ENCODE peak calls at places on chromosome 5, in four cellular contexts. I is right lobe of liver, F is kidney epithelial cell, M is endothelial cell. Z is an unnamed sample.

GRCh38 chr5:130799015-130799414 is 366.0 kb downstream of the HINT1 start:
- DNase-seq in I (no peak), F (no peak), M (no peak), Z (no peak)

GRCh38 chr5:10856646-10857332 is 95.8 kb upstream of the DAP start:
- DNase-seq in I (no peak), F (peak), M (peak), Z (peak)

GRCh38 chr5:37424441-37424840 is 45.3 kb downstream of the WDR70 start:
- DNase-seq in F (no peak), I (no peak), M (no peak), Z (no peak)

GRCh38 chr5:160508780-160509361 is 87.2 kb downstream of the PTTG1 start:
- DNase-seq in F (no peak), M (peak), I (no peak), Z (peak)

GRCh38 chr5:177472460-177473441 is 683 bp downstream of the DBN1 start:
- DNase-seq in I (no peak), M (peak), F (no peak), Z (peak)

GRCh38 chr5:141413540-141414069 is 818 bp downstream of the PCDHGA10 start:
- DNase-seq in M (no peak), F (no peak), I (peak), Z (no peak)

GRCh38 chr5:16784088-16784487 is 152.0 kb downstream of the MYO10 start:
- DNase-seq in F (peak), M (no peak), I (no peak), Z (no peak)

GRCh38 chr5:148864113-148864841 is 37.9 kb downstream of the ADRB2 start:
- DNase-seq in I (no peak), F (no peak), M (no peak), Z (no peak)

GRCh38 chr5:107472620-107473064 is 198.1 kb downstream of the EFNA5 start:
- DNase-seq in I (no peak), M (no peak), F (no peak), Z (no peak)

GRCh38 chr5:110803467-110804326 is 64.9 kb downstream of the SLC25A46 start:
- DNase-seq in F (no peak), I (no peak), M (no peak), Z (no peak)

GRCh38 chr5:181243521-181244307 is at the start of gene RACK1:
- DNase-seq in I (peak), M (peak), F (peak), Z (peak)

GRCh38 chr5:168992687-168993086 is 308.3 kb downstream of the SLIT3 start:
- DNase-seq in F (no peak), M (peak), I (no peak), Z (peak)

GRCh38 chr5:93289915-93290314 is 291.1 kb downstream of the NR2F1-AS1 start:
- DNase-seq in M (no peak), F (no peak), I (no peak), Z (no peak)
- TF ChIP-seq CTCF in M (no peak), F (no peak), I (no peak), Z (no peak)

GRCh38 chr5:56314536-56314935 is 81.4 kb upstream of the ANKRD55 start:
- DNase-seq in F (no peak), M (peak), I (no peak), Z (no peak)
- TF ChIP-seq CTCF in F (peak), M (peak), I (no peak), Z (peak)

GRCh38 chr5:75234251-75234650 is 2.4 kb downstream of the ANKRD31 start:
- DNase-seq in F (no peak), M (no peak), I (no peak), Z (no peak)
- TF ChIP-seq CTCF in F (no peak), M (no peak), I (no peak), Z (no peak)

DNA sequence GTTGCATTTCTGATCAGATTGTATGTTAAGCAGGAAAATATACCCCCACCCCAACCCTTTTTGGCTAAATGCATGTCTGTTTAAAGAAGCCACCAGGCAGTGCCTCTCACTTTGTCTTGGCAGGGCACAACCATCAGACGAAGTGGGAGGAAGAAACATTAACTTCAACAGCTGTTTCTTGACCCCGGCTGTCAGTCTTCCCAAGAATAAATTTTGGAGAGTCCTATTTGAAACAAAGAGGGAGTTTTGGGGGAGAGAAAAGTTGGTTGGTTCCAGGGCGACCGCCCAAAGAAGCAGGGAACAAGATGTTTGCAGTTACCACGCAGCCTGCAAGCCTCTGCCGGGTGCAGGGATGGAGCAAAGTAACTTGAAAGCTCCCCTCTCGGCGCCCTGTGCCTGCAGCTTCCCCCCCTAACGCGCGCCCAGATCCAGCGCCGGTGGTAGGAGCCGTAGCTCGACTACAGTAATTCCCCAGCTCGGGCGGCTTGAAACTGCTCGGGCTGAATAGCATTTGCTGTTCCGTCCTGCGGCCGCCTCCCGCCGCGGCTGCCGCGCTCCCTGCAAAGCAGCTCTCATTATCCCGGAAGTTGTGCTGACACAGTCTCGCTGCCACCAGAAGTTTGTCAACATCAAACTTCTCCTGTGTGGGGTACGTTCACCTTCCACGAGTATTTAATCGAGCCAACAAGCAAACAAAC is 100.7 kb upstream of the SSBP2 start:
- DNase-seq in I (peak), M (peak), F (peak), Z (peak)
- TF ChIP-seq CTCF in I (no peak), M (no peak), F (no peak), Z (no peak)

Z was measured in nephron progenitor cell.